ENCODE peak calls at places on chromosomes 12 and 14, in five cellular contexts. G is cardiac muscle cell, D is A549, H is pancreas, R is endodermal cell. X is an unnamed sample.

GRCh38 chr14:99389171-99389826 is 91.4 kb downstream of the SETD3 start:
- DNase-seq in G (peak; percentile 46), R (peak; percentile 92), H (no peak), D (peak; percentile 60), X (peak; percentile 62)

GRCh38 chr14:100566119-100566518 is 21.1 kb downstream of the BEGAIN start:
- DNase-seq in H (peak; percentile 90), G (no peak), D (no peak), R (no peak), X (no peak)

GRCh38 chr12:107287436-107288413 is 194.4 kb upstream of the CRY1 start:
- DNase-seq in R (no peak), G (no peak), H (no peak), D (no peak), X (no peak)

GRCh38 chr12:112168561-112168971 is 43.2 kb downstream of the TRAFD1 start:
- DNase-seq in D (no peak), H (no peak), G (no peak), R (peak; percentile 41), X (no peak)

GRCh38 chr12:53355121-53355520 is 19.0 kb upstream of the SP7 start:
- DNase-seq in R (no peak), G (no peak), D (no peak), H (no peak), X (no peak)

GRCh38 chr12:89179245-89179644 is 173.1 kb downstream of the DUSP6 start:
- DNase-seq in G (no peak), H (no peak), R (no peak), D (no peak), X (no peak)

GRCh38 chr14:57692671-57693070 is 173.2 kb downstream of the SLC35F4 start:
- DNase-seq in D (peak; percentile 65), R (no peak), G (peak; percentile 83), H (no peak), X (no peak)

GRCh38 chr12:51752490-51752889 is 96.0 kb downstream of the FIGNL2 start:
- DNase-seq in H (peak; percentile 87), D (peak; percentile 46), R (peak; percentile 67), G (peak; percentile 91), X (peak; percentile 63)

GRCh38 chr12:10031771-10032175 is 1.3 kb downstream of the CLEC9A start:
- DNase-seq in R (peak; percentile 59), D (peak; percentile 61), H (no peak), G (peak; percentile 66), X (no peak)

GRCh38 chr12:5375547-5376295 is 56.2 kb upstream of the NTF3 start:
- DNase-seq in H (no peak), D (no peak), R (no peak), G (no peak), X (no peak)

GRCh38 chr12:66438601-66439000 is 136.3 kb downstream of the HELB start:
- DNase-seq in D (no peak), R (no peak), H (no peak), G (peak; percentile 26), X (no peak)

GRCh38 chr14:71812693-71813092 is 119.5 kb upstream of the RGS6 start:
- DNase-seq in G (no peak), R (no peak), D (no peak), H (no peak), X (no peak)

GRCh38 chr12:101165319-101165718 is 44.7 kb downstream of the SLC5A8 start:
- DNase-seq in D (no peak), H (no peak), G (no peak), R (no peak), X (no peak)

GRCh38 chr12:66763453-66763852 is 84.6 kb upstream of the GRIP1 start:
- DNase-seq in H (no peak), G (no peak), D (no peak), R (no peak), X (no peak)

GRCh38 chr12:102300824-102301461 is 103.3 kb upstream of the PMCH start:
- DNase-seq in G (peak; percentile 79), H (peak; percentile 18), D (peak; percentile 67), R (peak; percentile 75), X (no peak)

GRCh38 chr12:131863711-131864396 is 30.6 kb upstream of the ULK1 start:
- DNase-seq in H (no peak), D (peak; percentile 53), R (peak; percentile 75), G (no peak), X (no peak)

GRCh38 chr12:11228268-11228879 is 41.1 kb downstream of the PRB3 start:
- DNase-seq in D (peak; percentile 57), H (peak; percentile 37), R (peak; percentile 93), G (peak; percentile 29), X (no peak)

GRCh38 chr12:88665051-88665450 is 84.8 kb upstream of the KITLG start:
- DNase-seq in D (no peak), G (peak; percentile 41), R (no peak), H (no peak), X (no peak)

GRCh38 chr14:98931911-98932310 is 340.1 kb downstream of the BCL11B start:
- DNase-seq in D (no peak), R (no peak), H (no peak), G (no peak), X (no peak)

GRCh38 chr14:91405241-91405721 is 12.3 kb downstream of the CCDC88C start:
- DNase-seq in G (no peak), D (no peak), R (no peak), H (peak; percentile 39), X (no peak)

GRCh38 chr12:95182868-95183415 is 34.3 kb downstream of the FGD6 start:
- DNase-seq in R (peak; percentile 52), H (no peak), D (peak; percentile 79), G (peak; percentile 76), X (no peak)

GRCh38 chr12:15520083-15520482 is 197.8 kb downstream of the PTPRO start:
- DNase-seq in G (no peak), D (no peak), R (peak; percentile 68), H (no peak), X (no peak)

GRCh38 chr14:67734675-67735074 is 33.0 kb downstream of the RDH12 start:
- DNase-seq in G (peak; percentile 41), H (no peak), R (peak; percentile 61), D (no peak), X (no peak)

GRCh38 chr12:70553391-70553859 is 83.8 kb downstream of the PTPRB start:
- DNase-seq in H (no peak), R (peak; percentile 38), D (no peak), G (peak; percentile 52), X (no peak)

GRCh38 chr12:23083267-23083666 is 458.3 kb downstream of the ETNK1 start:
- DNase-seq in D (peak; percentile 2), H (no peak), G (peak; percentile 61), R (no peak), X (no peak)

GRCh38 chr14:96893966-96894622 is 96.9 kb downstream of the VRK1 start:
- DNase-seq in D (no peak), H (no peak), R (no peak), G (no peak), X (no peak)

GRCh38 chr12:57456145-57456700 is 1.1 kb downstream of the INHBE start:
- DNase-seq in D (peak; percentile 81), G (peak; percentile 54), R (peak; percentile 95), H (peak; percentile 61), X (no peak)

GRCh38 chr12:76024102-76024781 is 7.3 kb downstream of the PHLDA1 start:
- DNase-seq in G (no peak), R (no peak), H (no peak), D (no peak), X (no peak)

GRCh38 chr12:9883175-9883574 is 1.9 kb downstream of the KLRF2 start:
- DNase-seq in H (no peak), R (no peak), G (peak; percentile 40), D (no peak), X (no peak)

GRCh38 chr12:69570545-69571399 is 14.5 kb upstream of the CCT2 start:
- DNase-seq in D (peak; percentile 83), R (peak; percentile 86), G (peak; percentile 80), H (peak; percentile 57), X (no peak)

GRCh38 chr14:98189077-98189476 is 1082.9 kb downstream of the BCL11B start:
- DNase-seq in R (no peak), H (no peak), D (no peak), G (no peak), X (no peak)

GRCh38 chr14:50452285-50452684 is 55.6 kb upstream of the CDKL1 start:
- DNase-seq in D (no peak), R (no peak), G (no peak), H (no peak), X (no peak)

GRCh38 chr12:120388711-120389431 is 19.9 kb upstream of the MSI1 start:
- DNase-seq in G (no peak), D (no peak), H (no peak), R (peak; percentile 93), X (no peak)

GRCh38 chr14:99201351-99202073 is 70.5 kb downstream of the BCL11B start:
- DNase-seq in R (peak; percentile 65), G (no peak), H (no peak), D (no peak), X (no peak)

GRCh38 chr12:114213055-114213561 is 192.8 kb downstream of the TBX5 start:
- DNase-seq in H (no peak), R (peak; percentile 75), D (peak; percentile 17), G (no peak), X (no peak)

GRCh38 chr14:44505588-44505987 is 1.5 kb downstream of the FSCB start:
- DNase-seq in H (no peak), G (no peak), R (peak; percentile 73), D (no peak), X (no peak)
- H3K27ac ChIP-seq in H (no peak overlapping the region), G (no peak overlapping the region), R (no peak overlapping the region), D (no peak overlapping the region), X (no peak overlapping the region)

GRCh38 chr12:19799886-19800602 is 360.8 kb downstream of the AEBP2 start:
- DNase-seq in H (no peak), R (no peak), D (no peak), G (peak; percentile 71), X (no peak)
- H3K4me1 ChIP-seq in H (peaks cover 4% of the 10 kb centered on the region), R (no peaks in the 10 kb centered on the region), D (no peaks in the 10 kb centered on the region), G (no peaks in the 10 kb centered on the region), X (no peaks in the 10 kb centered on the region)

GRCh38 chr14:77184396-77185092 is 2.9 kb downstream of the TMEM63C start:
- DNase-seq in R (peak; percentile 68), H (no peak), G (no peak), D (no peak), X (no peak)
- H3K27ac ChIP-seq in R (no peak overlapping the region), H (no peak overlapping the region), G (no peak overlapping the region), D (no peak overlapping the region), X (no peak overlapping the region)

GRCh38 chr12:104501641-104502040 is 44.9 kb downstream of the CHST11 start:
- DNase-seq in R (no peak), G (no peak), H (no peak), D (no peak), X (no peak)

GRCh38 chr12:104502662-104503061 is 45.9 kb downstream of the CHST11 start:
- DNase-seq in R (no peak), H (no peak), D (no peak), G (no peak), X (no peak)

GRCh38 chr12:104505095-104505819 is 48.5 kb downstream of the CHST11 start:
- DNase-seq in G (no peak), H (no peak), R (no peak), D (no peak), X (no peak)

GRCh38 chr12:104503191-104503590 is 46.4 kb downstream of the CHST11 start:
- DNase-seq in H (no peak), D (no peak), R (no peak), G (no peak), X (no peak)

GRCh38 chr12:104504151-104504550 is 47.4 kb downstream of the CHST11 start:
- DNase-seq in D (no peak), G (no peak), H (no peak), R (no peak), X (no peak)
- H3K4me1 ChIP-seq in D (peaks cover 11% of the 10 kb centered on the region), G (peaks cover 13% of the 10 kb centered on the region), H (peaks cover 17% of the 10 kb centered on the region), R (peaks cover 26% of the 10 kb centered on the region), X (no peaks in the 10 kb centered on the region)

X was measured in psoas muscle.